ENCODE peak calls at places on chromosome 16, in four cellular contexts. X is right lobe of liver; J is naive thymus-derived CD4-positive, alpha-beta T cell; R is endothelial cell of umbilical vein. P is an unnamed sample.

GRCh38 chr16:19281246-19281645 is 4.3 kb upstream of the CLEC19A start:
- DNase-seq in X (no peak), J (no peak), R (no peak), P (no peak)

GRCh38 chr16:81551141-81551808 is 106.7 kb downstream of the CMIP start:
- DNase-seq in X (peak; percentile 15), J (no peak), R (peak; percentile 76), P (no peak)

GRCh38 chr16:4081577-4082021 is 34.6 kb downstream of the ADCY9 start:
- DNase-seq in X (no peak), J (peak; percentile 67), R (no peak), P (peak; percentile 79)

GRCh38 chr16:17331071-17331521 is 139.7 kb downstream of the XYLT1 start:
- DNase-seq in X (no peak), J (no peak), R (no peak), P (no peak)

GRCh38 chr16:48637039-48637438 is 27.1 kb upstream of the N4BP1 start:
- DNase-seq in X (no peak), J (no peak), R (no peak), P (no peak)

GRCh38 chr16:35753559-35754390 is 2294.4 kb downstream of the TP53TG3F start:
- DNase-seq in X (no peak), J (no peak), R (no peak), P (no peak)

GRCh38 chr16:26348095-26348494 is 656.3 kb downstream of the HS3ST4 start:
- DNase-seq in X (no peak), J (no peak), R (no peak), P (no peak)

GRCh38 chr16:53304334-53304733 is 129.9 kb upstream of the RBL2 start:
- DNase-seq in X (no peak), J (no peak), R (no peak), P (no peak)

GRCh38 chr16:10536814-10537389 is 43.5 kb downstream of the EMP2 start:
- DNase-seq in X (no peak), J (no peak), R (no peak), P (no peak)

GRCh38 chr16:79190542-79190941 is 410.0 kb downstream of the MAF start:
- DNase-seq in X (no peak), J (no peak), R (no peak), P (no peak)

GRCh38 chr16:593406-593805 is 3.5 kb downstream of the RAB40C start:
- DNase-seq in X (no peak), J (no peak), R (no peak), P (no peak)
- H3K4me3 ChIP-seq in X (no peak overlapping the region), J (no peak overlapping the region), R (no peak overlapping the region), P (no peak overlapping the region)

GRCh38 chr16:14353340-14353739 is 276.7 kb downstream of the PARN start:
- DNase-seq in X (no peak), J (no peak), R (no peak), P (no peak)

GRCh38 chr16:14351647-14352046 is 278.4 kb downstream of the PARN start:
- DNase-seq in X (no peak), J (no peak), R (no peak), P (no peak)

GRCh38 chr16:14356064-14356463 is 274.0 kb downstream of the PARN start:
- DNase-seq in X (no peak), J (no peak), R (no peak), P (no peak)

GRCh38 chr16:14357328-14357727 is 272.7 kb downstream of the PARN start:
- DNase-seq in X (no peak), J (no peak), R (no peak), P (no peak)

DNA sequence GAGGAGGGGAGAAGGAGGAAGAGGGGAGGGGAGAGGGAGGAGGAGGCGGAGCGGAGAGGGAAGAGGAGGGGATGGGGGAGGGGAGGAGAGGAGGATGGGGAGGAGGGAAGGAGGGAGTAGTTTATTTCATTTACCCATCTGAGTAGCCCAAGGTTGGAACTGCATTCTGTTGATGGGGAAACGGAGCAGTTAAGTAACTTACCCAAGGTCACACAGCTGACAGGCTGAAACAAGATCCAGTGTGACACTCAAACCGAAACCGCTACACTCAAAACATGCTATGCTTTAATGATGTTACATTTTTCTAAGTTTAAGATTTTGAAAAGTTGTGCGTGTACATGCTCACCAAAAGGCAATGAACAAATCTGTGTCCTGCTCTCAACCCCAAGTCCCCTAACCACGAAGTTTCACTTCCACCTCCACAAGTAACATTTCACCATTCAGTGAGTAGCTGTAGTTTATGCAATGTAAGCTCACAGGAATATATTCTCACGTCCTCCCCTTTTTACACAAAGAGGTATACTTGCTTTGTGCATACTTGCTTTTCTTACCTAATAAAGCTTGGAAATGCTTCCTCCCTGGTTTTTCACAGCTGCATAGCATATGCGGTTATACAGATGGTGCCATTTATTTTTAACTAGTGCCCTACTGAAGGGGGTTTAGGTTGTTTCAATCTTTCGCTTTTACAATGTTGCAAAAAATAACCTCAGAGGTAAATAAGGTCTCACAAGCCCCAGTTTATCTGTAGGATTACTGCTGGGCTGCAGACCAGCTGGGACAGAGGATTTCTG is 275.3 kb downstream of the PARN start:
- DNase-seq in X (no peak), J (no peak), R (no peak), P (peak; percentile 30)
- H3K4me3 ChIP-seq in X (no peak overlapping the region), J (peak overlapping the region; percentile 24), R (no peak overlapping the region), P (no peak overlapping the region)

GRCh38 chr16:28098959-28099945 is 35.7 kb upstream of the GSG1L start:
- DNase-seq in X (no peak), J (no peak), R (no peak), P (no peak)

GRCh38 chr16:28100810-28101532 is 37.5 kb upstream of the GSG1L start:
- DNase-seq in X (no peak), J (no peak), R (no peak), P (no peak)

GRCh38 chr16:28104404-28104803 is 40.9 kb upstream of the GSG1L start:
- DNase-seq in X (no peak), J (no peak), R (no peak), P (no peak)

GRCh38 chr16:28103516-28104170 is 40.1 kb upstream of the GSG1L start:
- DNase-seq in X (no peak), J (no peak), R (no peak), P (no peak)

GRCh38 chr16:28101533-28101890 is 38.0 kb upstream of the GSG1L start:
- DNase-seq in X (no peak), J (no peak), R (no peak), P (no peak)
- H3K4me3 ChIP-seq in X (no peak overlapping the region), J (no peak overlapping the region), R (no peak overlapping the region), P (no peak overlapping the region)

GRCh38 chr16:29025218-29025617 is 40.4 kb downstream of the LAT start:
- DNase-seq in X (no peak), J (no peak), R (no peak), P (peak; percentile 89)
- H3K4me3 ChIP-seq in X (no peak overlapping the region), J (no peak overlapping the region), R (no peak overlapping the region), P (peak overlapping the region; percentile 3)

GRCh38 chr16:50550035-50550434 is 1.8 kb downstream of the NKD1 start:
- DNase-seq in X (no peak), J (peak; percentile 40), R (no peak), P (no peak)

GRCh38 chr16:50547944-50548658 is at the start of gene NKD1:
- DNase-seq in X (peak; percentile 81), J (peak; percentile 60), R (peak; percentile 26), P (no peak)

GRCh38 chr16:50551243-50551642 is 3.0 kb downstream of the NKD1 start:
- DNase-seq in X (no peak), J (no peak), R (no peak), P (no peak)

GRCh38 chr16:50548659-50549560 is 714 bp downstream of the NKD1 start:
- DNase-seq in X (no peak), J (no peak), R (peak; percentile 10), P (no peak)

GRCh38 chr16:50549561-50549915 is 1.3 kb downstream of the NKD1 start:
- DNase-seq in X (no peak), J (no peak), R (no peak), P (no peak)
- H3K4me3 ChIP-seq in X (peak overlapping the region; percentile 69), J (peak overlapping the region; percentile 55), R (no peak overlapping the region), P (no peak overlapping the region)

GRCh38 chr16:75246504-75247205 is 4.8 kb downstream of the BCAR1 start:
- DNase-seq in X (no peak), J (no peak), R (no peak), P (no peak)
- H3K4me3 ChIP-seq in X (no peak overlapping the region), J (no peak overlapping the region), R (no peak overlapping the region), P (no peak overlapping the region)

DNA sequence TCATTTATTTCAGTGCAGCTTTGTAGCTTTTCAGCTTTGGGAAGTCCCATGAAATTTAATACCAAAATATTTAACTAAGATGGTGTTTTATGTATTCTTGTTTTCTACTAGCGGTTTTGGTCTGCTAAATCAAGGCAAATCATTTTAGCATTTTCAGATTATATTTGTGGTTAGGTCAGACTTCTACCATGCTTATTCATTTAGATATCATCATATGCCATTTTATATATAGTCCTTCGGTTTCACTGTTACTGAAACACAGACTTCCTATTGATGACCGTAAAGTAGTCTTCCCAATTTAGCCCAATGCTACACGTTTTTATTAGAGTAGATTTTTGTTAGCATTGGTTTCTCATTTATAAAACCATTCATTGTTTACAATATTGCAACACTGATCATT is 5.5 kb downstream of the DYNLRB2 start:
- DNase-seq in X (no peak), J (no peak), R (no peak), P (no peak)
- H3K4me3 ChIP-seq in X (no peak overlapping the region), J (no peak overlapping the region), R (no peak overlapping the region), P (no peak overlapping the region)

DNA sequence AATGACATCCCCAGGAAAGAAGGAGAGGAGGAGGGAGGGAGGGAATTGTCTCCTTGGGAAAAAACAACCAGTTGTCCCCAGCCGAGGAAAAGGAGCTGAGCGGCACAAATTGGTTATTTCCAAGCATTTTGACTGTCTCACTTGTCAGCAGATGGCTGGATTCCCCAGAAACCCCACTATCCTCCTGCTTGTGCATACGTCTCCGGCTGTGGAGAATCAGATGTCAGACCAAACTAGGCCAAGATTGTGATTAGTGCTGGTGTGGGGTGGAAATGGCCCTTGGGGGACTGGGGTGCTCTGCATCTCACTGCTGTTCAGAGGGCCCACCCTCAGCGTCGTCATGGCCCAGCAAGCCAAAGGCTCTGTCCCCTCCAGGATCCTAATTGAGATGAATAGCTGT is 131.7 kb upstream of the HSBP1 start:
- DNase-seq in X (no peak), J (no peak), R (no peak), P (no peak)
- H3K4me3 ChIP-seq in X (no peak overlapping the region), J (no peak overlapping the region), R (no peak overlapping the region), P (no peak overlapping the region)

GRCh38 chr16:75810342-75810741 is 84.1 kb upstream of the CPHXL start:
- DNase-seq in X (no peak), J (no peak), R (no peak), P (no peak)

GRCh38 chr16:75805946-75806345 is 79.7 kb upstream of the CPHXL start:
- DNase-seq in X (no peak), J (no peak), R (no peak), P (no peak)

GRCh38 chr16:75803753-75804152 is 77.5 kb upstream of the CPHXL start:
- DNase-seq in X (no peak), J (no peak), R (no peak), P (no peak)

GRCh38 chr16:75804368-75804767 is 78.1 kb upstream of the CPHXL start:
- DNase-seq in X (no peak), J (no peak), R (no peak), P (no peak)

DNA sequence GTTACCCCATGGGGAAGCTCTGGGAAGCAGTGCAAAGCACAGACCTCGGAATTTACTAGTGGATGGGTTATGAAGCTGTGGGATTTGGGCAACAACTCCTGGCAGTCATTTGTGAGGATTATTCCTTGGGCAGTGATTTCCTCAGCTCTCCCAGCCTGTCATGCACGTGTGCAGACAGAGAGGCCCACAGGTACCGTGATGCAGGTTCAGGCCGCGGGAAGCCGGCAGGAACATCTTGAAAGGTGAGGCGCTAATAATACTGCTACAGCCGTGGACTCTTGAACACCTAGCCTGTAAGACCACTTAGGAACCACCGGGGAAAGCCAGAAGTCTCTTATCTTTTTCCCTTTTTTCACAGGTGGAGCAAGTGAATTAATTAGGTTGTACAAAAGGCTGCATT is 80.2 kb upstream of the CPHXL start:
- DNase-seq in X (no peak), J (no peak), R (no peak), P (no peak)
- H3K4me3 ChIP-seq in X (no peak overlapping the region), J (no peak overlapping the region), R (no peak overlapping the region), P (no peak overlapping the region)